ENCODE peak calls at places on chromosomes 1 and 21, in five cellular contexts. G is prostate gland, E is spleen, N is sigmoid colon, S is HCT116. P is an unnamed sample.

GRCh38 chr1:228062812-228063211 is 19.7 kb upstream of the ARF1 start:
- DNase-seq in G (no peak), S (no peak), E (peak), N (peak), P (no peak)

GRCh38 chr1:6270432-6270831 is 9.5 kb upstream of the GPR153 start:
- DNase-seq in N (no peak), G (no peak), S (no peak), E (no peak), P (no peak)

GRCh38 chr1:159970932-159971342 is 16.9 kb upstream of the SLAMF9 start:
- DNase-seq in N (no peak), G (no peak), S (no peak), E (no peak), P (no peak)

GRCh38 chr1:53319296-53320101 is 8.4 kb downstream of the LRP8 start:
- DNase-seq in E (peak), N (no peak), S (no peak), G (no peak), P (no peak)

GRCh38 chr1:15937146-15937545 is 38.8 kb downstream of the ZBTB17 start:
- DNase-seq in S (no peak), N (no peak), E (no peak), G (no peak), P (no peak)

GRCh38 chr1:145729196-145729595 is 9.9 kb downstream of the CD160 start:
- DNase-seq in E (no peak), G (no peak), N (no peak), S (no peak), P (no peak)

GRCh38 chr1:6000444-6001288 is 8.4 kb upstream of the NPHP4 start:
- DNase-seq in N (peak), G (no peak), E (peak), S (no peak), P (no peak)

GRCh38 chr1:203361843-203362524 is 11.1 kb upstream of the FMOD start:
- DNase-seq in E (peak), G (no peak), S (no peak), N (no peak), P (no peak)

GRCh38 chr1:58065520-58065919 is 481.0 kb downstream of the OMA1 start:
- DNase-seq in G (no peak), N (no peak), S (no peak), E (no peak), P (no peak)

GRCh38 chr1:188988589-188988988 is 1489.1 kb downstream of the BRINP3 start:
- DNase-seq in G (no peak), E (no peak), S (no peak), N (no peak), P (no peak)

GRCh38 chr1:103367186-103367585 is 158.3 kb upstream of the RNPC3 start:
- DNase-seq in E (no peak), G (no peak), N (no peak), S (no peak), P (no peak)

GRCh38 chr1:28118640-28119307 is 30.4 kb upstream of the EYA3 start:
- DNase-seq in G (no peak), N (no peak), E (no peak), S (no peak), P (no peak)

GRCh38 chr21:23438081-23438480 is 2169.2 kb downstream of the MRPL39 start:
- DNase-seq in S (no peak), G (no peak), E (no peak), N (no peak), P (no peak)

GRCh38 chr1:109299087-109299983 is 7.5 kb downstream of the MYBPHL start:
- DNase-seq in E (no peak), G (peak), S (no peak), N (peak), P (no peak)

GRCh38 chr1:39258146-39258924 is 53.8 kb downstream of the MACF1 start:
- DNase-seq in S (peak), E (no peak), G (peak), N (peak), P (peak)

GRCh38 chr1:76705560-76705959 is 161.7 kb upstream of the ST6GALNAC5 start:
- DNase-seq in S (no peak), N (no peak), E (no peak), G (no peak), P (no peak)

GRCh38 chr1:60822252-60822651 is 260.1 kb upstream of the NFIA start:
- DNase-seq in S (no peak), E (no peak), N (no peak), G (no peak), P (no peak)

GRCh38 chr1:150010388-150011115 is at the start of gene OTUD7B:
- DNase-seq in G (peak), N (peak), E (peak), S (peak), P (peak)

GRCh38 chr1:239260779-239261286 is 125.5 kb upstream of the CHRM3 start:
- DNase-seq in E (no peak), G (no peak), N (no peak), S (no peak), P (no peak)

GRCh38 chr1:1968767-1969504 is 34.6 kb downstream of the CFAP74 start:
- DNase-seq in N (no peak), S (peak), G (peak), E (no peak), P (no peak)

GRCh38 chr1:248828845-248829244 is 3.1 kb upstream of the SH3BP5L start:
- DNase-seq in S (no peak), G (no peak), E (no peak), N (no peak), P (no peak)

GRCh38 chr1:110038271-110038670 is 3.8 kb downstream of the STRIP1 start:
- DNase-seq in E (no peak), G (no peak), S (no peak), N (no peak), P (no peak)

GRCh38 chr1:33654267-33654832 is 181.9 kb downstream of the ZSCAN20 start:
- DNase-seq in N (no peak), G (no peak), E (no peak), S (peak), P (no peak)

GRCh38 chr1:232012773-232013386 is 386.3 kb downstream of the DISC1 start:
- DNase-seq in G (no peak), E (no peak), N (peak), S (no peak), P (no peak)

GRCh38 chr1:55364216-55364615 is 149.1 kb upstream of the USP24 start:
- DNase-seq in E (no peak), G (no peak), N (no peak), S (no peak), P (no peak)

GRCh38 chr1:151266821-151267220 is 12.3 kb downstream of the PSMD4 start:
- DNase-seq in N (no peak), E (no peak), S (no peak), G (no peak), P (no peak)

GRCh38 chr1:30516505-30516858 is 206.9 kb downstream of the MATN1 start:
- DNase-seq in S (no peak), G (no peak), N (no peak), E (peak), P (no peak)

GRCh38 chr1:10057305-10057704 is 24.5 kb downstream of the UBE4B start:
- DNase-seq in N (peak), G (no peak), S (no peak), E (no peak), P (no peak)

GRCh38 chr1:236307437-236307836 is 25.7 kb upstream of the ERO1B start:
- DNase-seq in E (no peak), G (no peak), S (no peak), N (no peak), P (no peak)

GRCh38 chr1:203425668-203425999 is 50.0 kb upstream of the PRELP start:
- DNase-seq in S (no peak), E (no peak), G (no peak), N (no peak), P (no peak)

GRCh38 chr1:23799570-23800395 is 771 bp downstream of the GALE start:
- DNase-seq in E (peak), S (peak), N (no peak), G (peak), P (peak)
- TF ChIP-seq POLR2A in E (no peak), S (peak), N (no peak), G (peak), P (peak)

DNA sequence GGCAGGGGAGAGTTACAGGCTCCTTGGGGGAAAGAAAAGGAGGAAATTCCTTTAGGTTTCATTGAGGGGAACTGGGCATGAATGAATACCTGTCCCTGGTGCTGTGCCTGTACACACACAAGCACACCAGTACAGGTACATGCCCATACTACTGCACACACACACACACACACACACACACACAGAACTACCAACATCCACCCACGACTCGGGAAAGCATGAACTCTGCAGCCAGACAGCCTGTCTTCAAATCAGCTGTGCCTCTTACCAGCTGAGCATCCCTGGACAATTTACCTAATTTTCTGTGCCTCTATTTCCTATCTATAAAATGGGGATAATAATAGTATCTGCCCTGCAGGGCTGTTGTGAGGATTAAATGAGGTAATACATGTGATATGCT is 7.2 kb upstream of the GRIK3 start:
- DNase-seq in E (no peak), N (no peak), S (no peak), G (no peak), P (no peak)
- TF ChIP-seq POLR2AphosphoS5 in E (no peak), N (no peak), S (no peak), G (no peak), P (no peak)

GRCh38 chr1:105544475-105544874 is 1512.0 kb upstream of the PRMT6 start:
- DNase-seq in E (no peak), N (no peak), G (no peak), S (no peak), P (no peak)
- TF ChIP-seq POLR2A in E (no peak), N (no peak), G (no peak), S (no peak), P (no peak)

DNA sequence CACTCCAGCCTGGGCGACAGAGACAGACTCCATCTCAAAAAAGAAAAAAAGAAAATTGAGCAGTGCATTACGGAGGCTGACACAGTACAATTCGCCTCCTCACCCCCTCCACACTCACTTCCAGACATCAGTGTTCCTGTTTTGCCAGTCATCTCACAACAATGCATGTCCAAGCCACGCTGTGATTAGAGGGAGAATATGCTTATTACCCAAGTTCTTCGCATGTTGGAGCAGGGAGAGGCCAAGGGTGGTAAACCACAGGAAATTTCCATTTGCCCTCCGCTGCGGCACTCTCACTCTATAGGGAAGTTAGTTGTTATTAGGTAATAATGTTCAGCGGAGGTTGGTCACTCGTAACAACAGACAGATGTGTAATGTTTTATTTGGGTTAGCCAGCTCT is 32.9 kb downstream of the KCNJ15 start:
- DNase-seq in S (no peak), E (no peak), G (no peak), N (peak), P (no peak)
- TF ChIP-seq POLR2AphosphoS5 in S (no peak), E (peak), G (no peak), N (peak), P (no peak)

DNA sequence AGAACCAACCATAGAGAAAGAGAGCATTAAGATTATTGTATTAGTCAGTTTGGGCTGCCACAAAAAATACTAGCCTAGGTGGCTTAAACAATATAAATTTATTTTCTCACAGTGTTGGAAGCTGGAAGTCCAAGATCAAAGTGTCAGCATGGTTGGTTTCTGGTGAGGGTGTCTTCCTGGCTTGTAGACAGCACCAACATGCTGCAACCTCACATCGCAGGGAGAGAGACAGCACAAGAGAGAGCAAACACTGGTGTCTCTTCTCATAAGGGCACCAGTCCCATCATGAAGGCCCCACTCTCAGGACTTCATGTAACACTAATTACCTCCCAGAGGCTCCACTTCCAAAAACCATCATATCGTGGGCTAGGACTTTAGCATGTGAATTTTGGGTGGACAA is 30.6 kb upstream of the HAO2 start:
- DNase-seq in N (no peak), S (no peak), G (no peak), E (no peak), P (no peak)
- TF ChIP-seq POLR2A in N (no peak), S (no peak), G (no peak), E (no peak), P (no peak)

GRCh38 chr1:22350987-22351756 is 100.5 kb upstream of the ZBTB40 start:
- DNase-seq in S (no peak), G (no peak), N (no peak), E (no peak), P (no peak)
- TF ChIP-seq POLR2AphosphoS5 in S (no peak), G (no peak), N (no peak), E (no peak), P (no peak)

GRCh38 chr1:42335809-42336518 is 929 bp upstream of the FOXJ3 start:
- DNase-seq in G (no peak), N (no peak), S (no peak), E (no peak), P (no peak)
- TF ChIP-seq POLR2A in G (no peak), N (no peak), S (no peak), E (no peak), P (no peak)

GRCh38 chr1:156461781-156462647 is 38.6 kb downstream of the MEF2D start:
- DNase-seq in G (peak), N (no peak), S (no peak), E (no peak), P (no peak)

GRCh38 chr1:156464825-156465452 is 35.6 kb downstream of the MEF2D start:
- DNase-seq in S (no peak), E (no peak), N (no peak), G (no peak), P (no peak)

GRCh38 chr1:156462954-156463795 is 37.4 kb downstream of the MEF2D start:
- DNase-seq in G (no peak), S (no peak), N (no peak), E (no peak), P (no peak)

GRCh38 chr1:156464335-156464734 is 36.2 kb downstream of the MEF2D start:
- DNase-seq in G (peak), N (peak), S (no peak), E (no peak), P (no peak)

GRCh38 chr1:156463874-156464273 is 36.7 kb downstream of the MEF2D start:
- DNase-seq in S (no peak), G (peak), N (no peak), E (no peak), P (no peak)
- TF ChIP-seq POLR2AphosphoS5 in S (no peak), G (peak), N (peak), E (peak), P (no peak)

P was measured in GM12892.